ENCODE peak calls at places on chromosomes 5 and 9, in ten cellular contexts. G, R, Y, K, B, C, V, D, E and N are unnamed samples.

GRCh38 chr5:130759061-130759460 is 406.0 kb downstream of the HINT1 start:
- DNase-seq in G (no peak), R (no peak), Y (no peak), K (no peak), B (peak; percentile 6), C (no peak), V (no peak), D (no peak), E (no peak), N (no peak)

GRCh38 chr9:90608141-90608540 is 34.5 kb downstream of the DIRAS2 start:
- DNase-seq in G (no peak), R (no peak), Y (no peak), K (no peak), B (no peak), C (no peak), V (no peak), D (no peak), E (no peak), N (no peak)

GRCh38 chr9:80146466-80146865 is 574.7 kb downstream of the TLE4 start:
- DNase-seq in G (no peak), R (no peak), Y (no peak), K (no peak), B (peak; percentile 67), C (peak; percentile 14), V (peak; percentile 13), D (no peak), E (no peak), N (no peak)

GRCh38 chr5:118614701-118615475 is 373.5 kb downstream of the DTWD2 start:
- DNase-seq in G (no peak), R (no peak), Y (no peak), K (no peak), B (no peak), C (no peak), V (no peak), D (no peak), E (no peak), N (no peak)

GRCh38 chr9:88266416-88266815 is 121.8 kb upstream of the SPIN1 start:
- DNase-seq in G (no peak), R (peak; percentile 60), Y (no peak), K (no peak), B (no peak), C (no peak), V (no peak), D (no peak), E (peak; percentile 14), N (no peak)

GRCh38 chr5:106584268-106584667 is 1086.5 kb downstream of the EFNA5 start:
- DNase-seq in G (no peak), R (no peak), Y (no peak), K (no peak), B (peak; percentile 31), C (no peak), V (no peak), D (no peak), E (no peak), N (no peak)

GRCh38 chr5:57327934-57328333 is 154.1 kb downstream of the GPBP1 start:
- DNase-seq in G (no peak), R (no peak), Y (peak; percentile 74), K (peak; percentile 96), B (no peak), C (peak; percentile 17), V (peak; percentile 82), D (peak; percentile 60), E (no peak), N (no peak)

GRCh38 chr5:122870219-122870856 is 24.9 kb downstream of the SNX24 start:
- DNase-seq in G (no peak), R (no peak), Y (no peak), K (no peak), B (no peak), C (peak; percentile 85), V (no peak), D (no peak), E (no peak), N (no peak)

GRCh38 chr5:134111741-134112647 is 2.5 kb upstream of the TCF7 start:
- DNase-seq in G (no peak), R (no peak), Y (peak; percentile 47), K (no peak), B (no peak), C (peak; percentile 77), V (no peak), D (no peak), E (no peak), N (no peak)

GRCh38 chr5:134113908-134114875 is at the start of gene TCF7:
- DNase-seq in G (peak; percentile 99), R (peak; percentile 76), Y (peak; percentile 94), K (peak; percentile 50), B (peak; percentile 92), C (peak; percentile 96), V (peak; percentile 75), D (peak; percentile 50), E (peak; percentile 81), N (peak; percentile 73)

GRCh38 chr5:134114886-134115805 is 665 bp downstream of the TCF7 start:
- DNase-seq in G (peak; percentile 84), R (peak; percentile 9), Y (peak; percentile 60), K (no peak), B (peak; percentile 91), C (peak; percentile 35), V (no peak), D (no peak), E (peak; percentile 20), N (no peak)

GRCh38 chr5:134113572-134113907 is 941 bp upstream of the TCF7 start:
- DNase-seq in G (no peak), R (no peak), Y (no peak), K (no peak), B (no peak), C (no peak), V (no peak), D (no peak), E (no peak), N (no peak)

DNA sequence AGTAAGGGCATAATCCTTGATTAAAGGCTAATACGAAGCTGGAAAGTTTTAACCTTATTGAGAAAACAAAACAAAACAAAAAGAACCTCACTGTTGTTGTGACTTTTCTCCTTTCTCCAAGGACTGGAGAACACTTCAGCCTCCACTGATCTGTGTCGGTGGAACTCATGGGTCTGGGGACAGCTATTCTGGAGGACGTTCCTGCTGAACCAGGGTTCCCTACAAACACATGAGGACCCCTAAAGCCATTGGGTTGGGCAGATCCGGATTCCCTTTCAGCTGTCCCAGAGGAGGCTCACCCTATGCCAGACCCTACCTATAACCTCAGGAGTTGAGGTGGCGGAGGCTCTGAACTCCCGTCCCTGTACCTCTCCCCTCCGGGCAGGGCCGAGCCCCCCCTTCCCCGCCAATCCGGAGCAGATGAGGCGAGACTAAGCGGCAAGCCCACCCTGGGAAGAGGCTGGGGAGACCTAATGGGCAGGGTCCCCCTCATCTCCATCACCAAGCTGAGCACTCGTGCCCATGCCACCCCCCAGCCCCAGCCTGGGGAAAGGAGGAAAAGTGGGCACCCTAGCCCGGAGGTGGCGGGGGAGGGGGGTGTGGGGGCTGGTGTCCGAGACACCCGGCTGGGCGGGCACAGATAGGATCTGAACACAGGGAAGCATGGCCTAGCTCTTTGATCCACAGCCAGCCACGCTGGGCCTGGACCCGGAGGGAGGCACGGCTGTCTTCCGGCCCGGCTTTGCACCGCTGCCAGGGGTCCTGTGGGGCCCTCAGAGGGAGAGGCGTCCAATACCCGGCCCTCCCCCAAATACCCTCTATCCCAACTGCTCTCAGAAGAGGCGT is 1.5 kb upstream of the TCF7 start:
- DNase-seq in G (no peak), R (no peak), Y (no peak), K (no peak), B (peak; percentile 31), C (no peak), V (no peak), D (no peak), E (no peak), N (no peak)
- H3K27ac ChIP-seq in G (no peak overlapping the region), R (no peak overlapping the region), Y (no peak overlapping the region), K (no peak overlapping the region), B (no peak overlapping the region), C (no peak overlapping the region), V (no peak overlapping the region), D (no peak overlapping the region), E (no peak overlapping the region), N (no peak overlapping the region)

DNA sequence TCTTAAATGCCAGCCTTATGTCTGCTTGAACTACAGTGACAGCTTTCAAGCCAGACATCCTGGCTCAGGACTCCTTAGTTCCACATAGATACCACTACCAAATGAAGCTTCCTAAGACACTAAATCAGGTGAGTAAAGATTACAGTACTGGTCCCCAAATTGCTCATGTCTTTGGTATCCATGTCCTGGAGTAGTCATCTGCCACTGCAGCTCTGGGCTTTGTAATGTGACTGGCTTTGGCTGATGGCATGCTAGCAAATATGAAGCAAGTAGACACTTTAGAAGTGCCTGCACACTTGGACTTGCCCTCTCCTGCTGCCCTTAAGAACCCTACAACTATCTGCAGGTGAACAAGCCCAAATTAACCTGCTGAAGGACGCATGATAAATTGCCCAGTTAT is 334.9 kb downstream of the BNC2 start:
- DNase-seq in G (no peak), R (no peak), Y (no peak), K (no peak), B (no peak), C (peak; percentile 52), V (peak; percentile 42), D (no peak), E (no peak), N (no peak)
- H3K9me2 ChIP-seq in G (no peaks in the 10 kb centered on the region), R (no peaks in the 10 kb centered on the region), Y (no peaks in the 10 kb centered on the region), K (no peaks in the 10 kb centered on the region), B (no peaks in the 10 kb centered on the region), C (no peaks in the 10 kb centered on the region), V (no peaks in the 10 kb centered on the region), D (no peaks in the 10 kb centered on the region), E (no peaks in the 10 kb centered on the region), N (no peaks in the 10 kb centered on the region)

GRCh38 chr5:150160448-150161069 is 4.9 kb upstream of the PDGFRB start:
- DNase-seq in G (no peak), R (no peak), Y (no peak), K (no peak), B (no peak), C (peak; percentile 47), V (no peak), D (no peak), E (no peak), N (no peak)
- H3K4me2 ChIP-seq in G (no peak overlapping the region), R (no peak overlapping the region), Y (no peak overlapping the region), K (no peak overlapping the region), B (no peak overlapping the region), C (no peak overlapping the region), V (no peak overlapping the region), D (peak overlapping the region; percentile 83), E (peak overlapping the region; percentile 6), N (no peak overlapping the region)

GRCh38 chr5:142677212-142677611 is 8.7 kb downstream of the FGF1 start:
- DNase-seq in G (no peak), R (no peak), Y (no peak), K (no peak), B (no peak), C (peak; percentile 81), V (peak; percentile 63), D (no peak), E (no peak), N (no peak)

GRCh38 chr5:142671801-142672200 is 14.1 kb downstream of the FGF1 start:
- DNase-seq in G (no peak), R (no peak), Y (no peak), K (peak; percentile 68), B (no peak), C (peak; percentile 82), V (peak; percentile 60), D (no peak), E (no peak), N (no peak)

GRCh38 chr5:142675211-142675599 is 10.7 kb downstream of the FGF1 start:
- DNase-seq in G (no peak), R (no peak), Y (no peak), K (no peak), B (no peak), C (no peak), V (no peak), D (no peak), E (no peak), N (no peak)

GRCh38 chr5:142671276-142671675 is 14.6 kb downstream of the FGF1 start:
- DNase-seq in G (no peak), R (no peak), Y (no peak), K (no peak), B (no peak), C (no peak), V (no peak), D (no peak), E (no peak), N (no peak)

GRCh38 chr5:142674438-142675210 is 11.3 kb downstream of the FGF1 start:
- DNase-seq in G (no peak), R (no peak), Y (no peak), K (no peak), B (no peak), C (peak; percentile 89), V (peak; percentile 80), D (no peak), E (no peak), N (no peak)
- H3K27ac ChIP-seq in G (peak overlapping the region; percentile 80), R (no peak overlapping the region), Y (no peak overlapping the region), K (no peak overlapping the region), B (no peak overlapping the region), C (peak overlapping the region; percentile 64), V (peak overlapping the region; percentile 82), D (no peak overlapping the region), E (no peak overlapping the region), N (no peak overlapping the region)